ENCODE peak calls at places on chromosomes 2 and 18, in five cellular contexts. Z, U, S, L and C are unnamed samples.

GRCh38 chr2:11729362-11730212 is 16.8 kb upstream of the LPIN1 start:
- DNase-seq in Z (no peak), U (no peak), S (no peak), L (no peak), C (no peak)

GRCh38 chr2:234754126-234754525 is 197.7 kb upstream of the SH3BP4 start:
- DNase-seq in Z (peak), U (no peak), S (no peak), L (no peak), C (no peak)

GRCh38 chr2:179268277-179268935 is 3.8 kb upstream of the SESTD1 start:
- DNase-seq in Z (peak), U (no peak), S (peak), L (peak), C (no peak)

GRCh38 chr2:12006841-12007240 is 260.4 kb downstream of the LPIN1 start:
- DNase-seq in Z (peak), U (no peak), S (no peak), L (peak), C (no peak)

GRCh38 chr18:51191139-51191717 is 6.3 kb downstream of the MEX3C start:
- DNase-seq in Z (no peak), U (no peak), S (no peak), L (no peak), C (no peak)

GRCh38 chr18:77254711-77255110 is 5.1 kb downstream of the GALR1 start:
- DNase-seq in Z (no peak), U (no peak), S (no peak), L (no peak), C (no peak)

GRCh38 chr2:74916394-74916793 is 42.0 kb upstream of the POLE4 start:
- DNase-seq in Z (no peak), U (no peak), S (no peak), L (no peak), C (no peak)

GRCh38 chr2:5914831-5915611 is 222.8 kb downstream of the SOX11 start:
- DNase-seq in Z (peak), U (no peak), S (no peak), L (peak), C (no peak)

GRCh38 chr2:84481702-84482101 is 22.6 kb upstream of the SUCLG1 start:
- DNase-seq in Z (peak), U (no peak), S (no peak), L (peak), C (no peak)

GRCh38 chr2:54386993-54387590 is 69.0 kb upstream of the SPTBN1 start:
- DNase-seq in Z (peak), U (no peak), S (no peak), L (no peak), C (no peak)

GRCh38 chr18:49206717-49207116 is 253.7 kb downstream of the DYM start:
- DNase-seq in Z (peak), U (no peak), S (no peak), L (peak), C (no peak)

GRCh38 chr18:53906681-53907080 is 317.8 kb downstream of the MBD2 start:
- DNase-seq in Z (peak), U (no peak), S (no peak), L (peak), C (no peak)

GRCh38 chr18:25621144-25621543 is 269.2 kb upstream of the ZNF521 start:
- DNase-seq in Z (no peak), U (no peak), S (no peak), L (no peak), C (no peak)

GRCh38 chr2:68043719-68044498 is 18.9 kb downstream of the C1D start:
- DNase-seq in Z (peak), U (no peak), S (no peak), L (peak), C (peak)

GRCh38 chr2:67626076-67626475 is 228.9 kb downstream of the ETAA1 start:
- DNase-seq in Z (no peak), U (no peak), S (no peak), L (no peak), C (no peak)

GRCh38 chr2:54388093-54388492 is 68.0 kb upstream of the SPTBN1 start:
- DNase-seq in Z (no peak), U (no peak), S (no peak), L (no peak), C (no peak)

GRCh38 chr2:37588316-37588777 is 83.1 kb downstream of the CDC42EP3 start:
- DNase-seq in Z (no peak), U (no peak), S (no peak), L (no peak), C (no peak)

GRCh38 chr2:240994161-240994896 is 4.1 kb upstream of the SNED1 start:
- DNase-seq in Z (no peak), U (peak), S (no peak), L (no peak), C (no peak)

GRCh38 chr18:74069178-74070050 is 78.2 kb downstream of the FBXO15 start:
- DNase-seq in Z (no peak), U (no peak), S (no peak), L (peak), C (no peak)

GRCh38 chr2:202267495-202267894 is 1.9 kb downstream of the NOP58 start:
- DNase-seq in Z (no peak), U (no peak), S (no peak), L (peak), C (no peak)

GRCh38 chr2:65940856-65941255 is 494.1 kb upstream of the MEIS1 start:
- DNase-seq in Z (no peak), U (no peak), S (no peak), L (no peak), C (no peak)

GRCh38 chr2:209988010-209988409 is 14.4 kb upstream of the RPE start:
- DNase-seq in Z (no peak), U (no peak), S (no peak), L (no peak), C (no peak)

GRCh38 chr2:46855805-46856204 is 59.8 kb downstream of the MCFD2 start:
- DNase-seq in Z (no peak), U (no peak), S (no peak), L (no peak), C (no peak)

GRCh38 chr2:217313386-217313785 is 453.5 kb upstream of the TNP1 start:
- DNase-seq in Z (no peak), U (no peak), S (no peak), L (no peak), C (no peak)

GRCh38 chr2:5982217-5982910 is 290.2 kb downstream of the SOX11 start:
- DNase-seq in Z (no peak), U (no peak), S (no peak), L (no peak), C (no peak)

GRCh38 chr2:120441744-120442471 is 96.0 kb downstream of the INHBB start:
- DNase-seq in Z (peak), U (peak), S (no peak), L (peak), C (no peak)

GRCh38 chr2:236085647-236086046 is 82.5 kb downstream of the GBX2 start:
- DNase-seq in Z (no peak), U (no peak), S (no peak), L (no peak), C (no peak)

DNA sequence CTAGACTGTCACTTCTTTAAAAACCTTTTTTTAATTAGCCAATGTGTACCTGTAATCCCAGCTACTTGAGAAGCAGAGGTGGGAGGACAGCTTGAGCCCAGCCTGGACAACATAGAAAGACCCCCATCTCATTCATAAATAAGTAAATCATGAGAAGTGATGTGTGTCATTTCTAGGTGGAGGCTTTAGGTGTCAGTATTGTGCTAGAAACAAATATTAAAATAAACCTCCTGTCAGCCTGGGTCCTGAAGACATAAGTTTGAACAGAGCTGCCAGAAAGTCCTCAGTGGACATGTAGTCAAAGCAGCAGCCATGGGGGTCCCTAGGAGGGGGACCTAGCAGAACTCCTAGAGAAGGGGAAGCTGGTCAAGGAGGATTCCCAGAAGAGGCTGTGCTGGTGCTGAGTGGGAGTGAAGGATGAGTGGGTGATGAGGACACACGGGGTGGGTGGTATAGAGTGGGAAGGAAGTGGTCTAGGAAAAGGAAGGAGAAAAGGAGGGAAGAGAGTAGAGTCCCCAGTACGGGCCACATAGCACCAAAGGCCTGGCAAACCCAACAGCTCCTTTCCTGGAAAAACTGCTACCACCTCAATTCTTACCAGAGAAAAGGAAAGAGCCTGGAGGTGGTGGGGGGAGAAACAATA is 316.6 kb upstream of the NCKAP5 start:
- DNase-seq in Z (peak), U (no peak), S (peak), L (peak), C (no peak)
- TF ChIP-seq CTCF in Z (peak), U (no peak), S (peak), L (peak), C (no peak)

DNA sequence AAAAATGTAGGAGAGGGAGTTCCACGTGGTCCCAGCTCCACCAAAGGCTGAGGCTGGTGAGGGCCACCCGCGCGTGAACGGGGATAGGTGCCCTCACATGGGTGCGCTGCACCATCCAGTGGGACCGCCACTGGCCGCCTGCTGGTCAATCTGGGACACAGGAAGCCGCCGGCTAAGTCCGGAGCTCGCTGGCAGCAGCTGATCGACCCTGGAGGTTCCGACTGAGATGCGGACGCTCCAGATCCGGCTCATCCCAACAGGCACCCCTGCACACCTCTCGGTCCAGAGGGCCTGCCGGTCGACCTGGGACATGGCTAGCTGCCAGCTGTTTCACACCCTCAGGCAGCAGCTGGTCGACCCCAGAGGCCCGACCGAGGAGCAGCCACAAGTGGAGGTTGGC is 116.5 kb upstream of the ANKRD30BL start:
- DNase-seq in Z (no peak), U (no peak), S (no peak), L (no peak), C (no peak)
- TF ChIP-seq CTCF in Z (no peak), U (no peak), S (no peak), L (no peak), C (no peak)

GRCh38 chr18:9804517-9805104 is 81.2 kb upstream of the TXNDC2 start:
- DNase-seq in Z (no peak), U (no peak), S (no peak), L (peak), C (no peak)
- TF ChIP-seq CTCF in Z (no peak), U (no peak), S (no peak), L (no peak), C (no peak)

DNA sequence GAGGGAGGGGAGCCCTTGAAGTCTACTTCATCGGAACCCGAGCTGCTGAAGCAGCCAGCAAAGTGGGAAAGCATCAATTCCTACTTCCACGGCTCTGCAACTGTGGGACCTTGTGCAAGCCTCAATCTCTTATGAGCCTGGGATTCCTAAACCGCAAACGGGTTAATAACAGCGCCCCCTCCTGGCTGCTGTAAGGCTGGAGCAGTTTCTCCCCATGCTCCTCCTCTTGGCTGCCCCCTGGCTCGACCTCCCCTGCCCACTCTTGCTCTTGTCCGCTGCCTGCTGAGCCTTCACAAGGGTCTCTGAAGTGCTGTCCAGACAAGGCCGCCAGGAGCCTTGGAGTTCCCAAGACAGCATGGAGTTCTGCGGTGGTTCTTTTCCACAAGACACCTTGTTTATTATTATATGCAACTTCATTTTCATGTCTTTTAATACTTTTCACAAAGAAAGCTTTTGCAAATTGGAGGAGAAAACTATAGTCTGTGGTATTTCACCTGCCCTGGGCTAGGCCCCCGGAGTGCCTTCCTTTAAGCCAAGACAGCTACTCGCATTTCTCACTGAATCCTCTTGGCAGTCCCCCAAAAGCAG is 157.2 kb downstream of the DDX1 start:
- DNase-seq in Z (no peak), U (peak), S (peak), L (peak), C (no peak)
- TF ChIP-seq CTCF in Z (no peak), U (peak), S (peak), L (peak), C (peak)

GRCh38 chr2:126769118-126769517 is 113.2 kb downstream of the GYPC start:
- DNase-seq in Z (no peak), U (peak), S (no peak), L (no peak), C (no peak)
- TF ChIP-seq CTCF in Z (no peak), U (no peak), S (no peak), L (peak), C (no peak)

GRCh38 chr2:142139384-142139783 is 8.6 kb upstream of the LRP1B start:
- DNase-seq in Z (no peak), U (no peak), S (no peak), L (no peak), C (no peak)
- TF ChIP-seq CTCF in Z (no peak), U (no peak), S (no peak), L (no peak), C (no peak)

GRCh38 chr2:28217042-28217740 is 175.5 kb upstream of the FOSL2 start:
- DNase-seq in Z (no peak), U (no peak), S (no peak), L (no peak), C (no peak)

GRCh38 chr2:28224648-28225471 is 167.8 kb upstream of the FOSL2 start:
- DNase-seq in Z (peak), U (no peak), S (no peak), L (peak), C (peak)

GRCh38 chr2:28219736-28220364 is 172.8 kb upstream of the FOSL2 start:
- DNase-seq in Z (no peak), U (no peak), S (no peak), L (no peak), C (no peak)

GRCh38 chr2:28216320-28216719 is 176.3 kb upstream of the FOSL2 start:
- DNase-seq in Z (no peak), U (no peak), S (no peak), L (no peak), C (no peak)

GRCh38 chr2:28219134-28219533 is 173.5 kb upstream of the FOSL2 start:
- DNase-seq in Z (no peak), U (no peak), S (no peak), L (peak), C (no peak)
- TF ChIP-seq CTCF in Z (no peak), U (no peak), S (no peak), L (no peak), C (no peak)

GRCh38 chr2:18267501-18267900 is 293.0 kb downstream of the RDH14 start:
- DNase-seq in Z (peak), U (no peak), S (no peak), L (no peak), C (no peak)

GRCh38 chr2:18265614-18266013 is 294.8 kb downstream of the RDH14 start:
- DNase-seq in Z (no peak), U (no peak), S (no peak), L (no peak), C (no peak)

GRCh38 chr2:18268400-18268799 is 292.1 kb downstream of the RDH14 start:
- DNase-seq in Z (no peak), U (no peak), S (no peak), L (peak), C (no peak)

GRCh38 chr2:18262601-18263000 is 297.9 kb downstream of the RDH14 start:
- DNase-seq in Z (peak), U (no peak), S (no peak), L (peak), C (no peak)

DNA sequence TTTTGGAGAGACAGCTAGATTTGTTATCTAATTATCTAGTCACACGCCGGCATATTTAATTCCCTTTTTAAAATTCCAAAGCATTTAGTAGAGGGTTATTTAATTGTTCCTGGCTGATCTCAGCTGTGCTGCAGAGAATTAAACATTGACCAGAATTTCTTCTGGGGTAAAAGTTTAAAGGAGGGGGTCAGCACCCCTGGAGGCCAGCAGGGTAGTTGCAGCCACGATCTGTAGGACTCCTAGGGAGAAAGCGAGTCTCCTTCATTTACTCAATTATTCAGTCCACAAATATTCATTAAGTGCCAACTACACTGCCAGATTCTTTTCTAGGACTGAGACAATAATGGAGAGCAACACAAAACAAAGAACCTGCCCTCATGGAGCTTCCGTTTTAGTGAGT is 294.3 kb downstream of the RDH14 start:
- DNase-seq in Z (no peak), U (no peak), S (no peak), L (no peak), C (no peak)
- TF ChIP-seq CTCF in Z (peak), U (no peak), S (no peak), L (peak), C (peak)